ENCODE peak calls at places on chromosomes 12 and 14, in nine cellular contexts. X is AG04450; V is CD8-positive, alpha-beta T cell; A is naive thymus-derived CD4-positive, alpha-beta T cell; G is A549; S is prostate gland; Z is heart right ventricle; D is upper lobe of right lung; Q is tibial artery. E is an unnamed sample. For H3K9me3, the result is how much of the 10 kb centered on the place peaks cover.

GRCh38 chr14:61577506-61577931 is 117.8 kb upstream of the HIF1A start:
- DNase-seq in X (no peak), V (no peak), A (no peak), G (no peak), S (no peak), Z (no peak), D (no peak), Q (no peak), E (no peak)

GRCh38 chr12:54390668-54391551 is 6.4 kb upstream of the ZNF385A start:
- DNase-seq in X (no peak), V (peak), A (peak), G (no peak), S (peak), Z (peak), D (no peak), Q (no peak), E (peak)

GRCh38 chr14:104968153-104968527 is 10.0 kb downstream of the AHNAK2 start:
- DNase-seq in X (no peak), V (no peak), A (no peak), G (peak), S (peak), Z (peak), D (peak), Q (peak), E (no peak)

GRCh38 chr12:131613186-131613585 is 97.7 kb upstream of the SFSWAP start:
- DNase-seq in X (no peak), V (no peak), A (no peak), G (no peak), S (no peak), Z (no peak), D (no peak), Q (no peak), E (no peak)

GRCh38 chr14:67675219-67675582 is 769 bp upstream of the VTI1B start:
- DNase-seq in X (no peak), V (no peak), A (no peak), G (peak), S (no peak), Z (no peak), D (no peak), Q (no peak), E (no peak)

GRCh38 chr12:21818627-21819026 is 44.1 kb upstream of the KCNJ8 start:
- DNase-seq in X (peak), V (no peak), A (no peak), G (no peak), S (peak), Z (no peak), D (no peak), Q (no peak), E (no peak)

GRCh38 chr12:131611416-131612091 is 99.3 kb upstream of the SFSWAP start:
- DNase-seq in X (no peak), V (no peak), A (no peak), G (no peak), S (no peak), Z (no peak), D (no peak), Q (no peak), E (no peak)

GRCh38 chr12:113262710-113263109 is 41.4 kb downstream of the TPCN1 start:
- DNase-seq in X (no peak), V (no peak), A (no peak), G (no peak), S (no peak), Z (no peak), D (no peak), Q (no peak), E (no peak)

GRCh38 chr12:118357327-118358007 is 15.2 kb downstream of the TAOK3 start:
- DNase-seq in X (no peak), V (peak), A (peak), G (peak), S (no peak), Z (no peak), D (no peak), Q (peak), E (no peak)

GRCh38 chr14:69792887-69793421 is 4.1 kb downstream of the SLC10A1 start:
- DNase-seq in X (no peak), V (no peak), A (no peak), G (no peak), S (no peak), Z (no peak), D (no peak), Q (no peak), E (no peak)

GRCh38 chr12:7162691-7163114 is 26.8 kb upstream of the PEX5 start:
- DNase-seq in X (no peak), V (no peak), A (peak), G (peak), S (peak), Z (no peak), D (peak), Q (no peak), E (no peak)

GRCh38 chr12:7015555-7016370 is 2.5 kb downstream of the LPCAT3 start:
- DNase-seq in X (no peak), V (no peak), A (no peak), G (no peak), S (no peak), Z (no peak), D (no peak), Q (no peak), E (no peak)

GRCh38 chr12:14961466-14962155 is at the start of gene ARHGDIB:
- DNase-seq in X (no peak), V (peak), A (peak), G (no peak), S (peak), Z (peak), D (no peak), Q (peak), E (peak)

GRCh38 chr14:51544901-51545300 is 106.8 kb upstream of the FRMD6 start:
- DNase-seq in X (no peak), V (no peak), A (no peak), G (no peak), S (no peak), Z (no peak), D (no peak), Q (no peak), E (no peak)

GRCh38 chr14:71812693-71813092 is 119.5 kb upstream of the RGS6 start:
- DNase-seq in X (no peak), V (no peak), A (no peak), G (no peak), S (no peak), Z (no peak), D (no peak), Q (no peak), E (no peak)

GRCh38 chr14:35730871-35731270 is 78.2 kb downstream of the RALGAPA1 start:
- DNase-seq in X (no peak), V (no peak), A (no peak), G (no peak), S (no peak), Z (no peak), D (no peak), Q (no peak), E (no peak)

GRCh38 chr14:61638595-61639391 is 56.5 kb upstream of the HIF1A start:
- DNase-seq in X (no peak), V (no peak), A (no peak), G (no peak), S (no peak), Z (no peak), D (no peak), Q (no peak), E (no peak)

GRCh38 chr14:31527087-31527486 is 34.1 kb upstream of the NUBPL start:
- DNase-seq in X (no peak), V (no peak), A (no peak), G (no peak), S (no peak), Z (no peak), D (no peak), Q (no peak), E (no peak)

GRCh38 chr14:31921741-31922140 is 155.4 kb upstream of the ARHGAP5 start:
- DNase-seq in X (no peak), V (no peak), A (no peak), G (no peak), S (no peak), Z (no peak), D (no peak), Q (no peak), E (no peak)

GRCh38 chr12:52280319-52280795 is 5.9 kb downstream of the KRT86 start:
- DNase-seq in X (peak), V (no peak), A (no peak), G (peak), S (peak), Z (no peak), D (peak), Q (peak), E (no peak)

GRCh38 chr12:93115198-93115601 is 186.1 kb upstream of the EEA1 start:
- DNase-seq in X (no peak), V (no peak), A (no peak), G (no peak), S (no peak), Z (no peak), D (no peak), Q (no peak), E (no peak)

GRCh38 chr14:43898709-43899108 is 608.4 kb downstream of the FSCB start:
- DNase-seq in X (no peak), V (no peak), A (no peak), G (peak), S (no peak), Z (no peak), D (no peak), Q (no peak), E (no peak)

GRCh38 chr12:132952371-132953162 is 3.5 kb downstream of the ZNF605 start:
- DNase-seq in X (no peak), V (no peak), A (no peak), G (no peak), S (no peak), Z (no peak), D (no peak), Q (no peak), E (no peak)

GRCh38 chr12:132951649-132952048 is 4.5 kb downstream of the ZNF605 start:
- DNase-seq in X (no peak), V (no peak), A (no peak), G (no peak), S (no peak), Z (no peak), D (no peak), Q (no peak), E (no peak)

GRCh38 chr12:132949936-132950837 is 5.9 kb downstream of the ZNF605 start:
- DNase-seq in X (no peak), V (no peak), A (no peak), G (no peak), S (no peak), Z (no peak), D (no peak), Q (no peak), E (no peak)

GRCh38 chr12:132953163-132953425 is 3.0 kb downstream of the ZNF605 start:
- DNase-seq in X (no peak), V (no peak), A (no peak), G (no peak), S (no peak), Z (no peak), D (no peak), Q (no peak), E (no peak)

GRCh38 chr12:132950844-132951535 is 5.1 kb downstream of the ZNF605 start:
- DNase-seq in X (no peak), V (no peak), A (no peak), G (no peak), S (no peak), Z (no peak), D (no peak), Q (no peak), E (no peak)
- H3K9me3 ChIP-seq in X (half or more), V (under half), A (under half), G (half or more), S (under half), Z (half or more), D (under half), Q (under half), E (under half)

GRCh38 chr14:27845241-27845850 is 921.2 kb upstream of the FOXG1 start:
- DNase-seq in X (no peak), V (no peak), A (no peak), G (no peak), S (no peak), Z (no peak), D (peak), Q (no peak), E (no peak)

DNA sequence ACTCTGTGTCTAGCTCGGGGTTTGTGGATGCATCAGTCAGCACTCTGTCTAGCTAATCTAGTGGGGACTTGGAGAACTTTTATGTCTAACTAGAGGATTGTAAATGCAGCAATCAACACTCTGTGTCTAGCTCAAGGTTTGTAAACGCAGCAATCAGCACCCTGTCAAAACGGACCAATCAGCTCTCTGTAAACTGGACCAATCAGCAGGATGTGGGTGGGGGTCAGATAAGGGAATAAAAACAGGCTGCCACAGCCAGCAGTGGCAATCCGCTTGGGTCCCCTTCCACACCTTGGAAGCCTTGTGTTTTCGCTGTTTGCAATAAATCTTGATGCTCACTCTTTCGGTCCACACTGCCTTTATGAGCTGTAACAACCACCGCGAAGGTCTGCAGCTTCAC is 920.7 kb upstream of the FOXG1 start:
- DNase-seq in X (no peak), V (no peak), A (no peak), G (no peak), S (no peak), Z (no peak), D (no peak), Q (no peak), E (no peak)
- H3K9me3 ChIP-seq in X (under half), V (under half), A (under half), G (under half), S (under half), Z (under half), D (under half), Q (under half), E (under half)

DNA sequence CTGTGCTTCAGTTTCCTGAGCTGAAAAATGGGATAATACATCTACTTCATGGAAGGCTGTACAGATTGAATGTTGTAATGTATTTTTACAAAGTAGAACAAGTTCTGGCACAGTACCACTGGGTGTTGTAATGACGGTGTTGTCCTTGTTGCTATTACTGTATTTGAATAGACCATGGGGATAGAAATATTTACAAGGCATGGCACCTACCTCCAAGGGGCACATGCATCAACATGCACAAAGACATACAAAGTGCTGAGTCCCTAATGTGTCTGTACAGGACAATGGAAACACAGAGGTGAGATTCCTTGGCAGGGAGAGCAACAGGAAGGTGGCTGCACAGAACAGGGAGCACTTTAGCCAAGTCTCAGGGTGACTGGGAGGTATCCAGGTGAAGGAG is 930.6 kb upstream of the TMEM132C start:
- DNase-seq in X (no peak), V (no peak), A (no peak), G (no peak), S (no peak), Z (no peak), D (no peak), Q (no peak), E (no peak)
- H3K9me3 ChIP-seq in X (under half), V (under half), A (under half), G (under half), S (under half), Z (under half), D (under half), Q (under half), E (under half)

GRCh38 chr12:48788522-48788851 is 402 bp downstream of the ADCY6 start:
- DNase-seq in X (no peak), V (no peak), A (no peak), G (no peak), S (no peak), Z (peak), D (peak), Q (no peak), E (no peak)
- H3K9me3 ChIP-seq in X (under half), V (under half), A (under half), G (under half), S (under half), Z (under half), D (under half), Q (under half), E (under half)

DNA sequence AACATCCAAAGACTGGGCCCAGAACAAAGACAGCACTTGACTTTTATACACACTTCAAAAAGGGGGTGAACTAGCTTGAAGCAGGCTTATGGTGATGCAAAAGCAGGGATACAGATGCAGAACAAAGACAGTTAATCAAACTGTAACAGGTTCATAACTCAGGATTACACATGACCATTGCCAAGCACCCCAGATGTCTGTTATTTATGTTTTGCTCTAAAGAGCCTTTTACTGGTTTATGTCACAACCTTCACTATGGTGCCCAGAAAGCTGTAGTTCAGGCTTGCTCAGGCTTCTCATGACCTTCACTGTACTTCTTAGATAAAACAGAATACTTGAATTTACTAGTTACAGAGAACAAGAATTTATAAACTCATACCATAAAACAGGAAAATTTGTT is 31.7 kb upstream of the SLC38A4 start:
- DNase-seq in X (no peak), V (no peak), A (no peak), G (no peak), S (no peak), Z (no peak), D (no peak), Q (no peak), E (no peak)
- H3K9me3 ChIP-seq in X (under half), V (under half), A (under half), G (under half), S (under half), Z (half or more), D (under half), Q (under half), E (under half)

GRCh38 chr14:46480817-46481216 is 170.8 kb downstream of the RPL10L start:
- DNase-seq in X (no peak), V (no peak), A (no peak), G (no peak), S (no peak), Z (no peak), D (no peak), Q (no peak), E (no peak)
- H3K9me3 ChIP-seq in X (under half), V (under half), A (under half), G (under half), S (under half), Z (under half), D (under half), Q (under half), E (under half)

GRCh38 chr14:26395726-26396125 is 202.1 kb downstream of the NOVA1 start:
- DNase-seq in X (no peak), V (no peak), A (no peak), G (no peak), S (no peak), Z (no peak), D (no peak), Q (no peak), E (no peak)

GRCh38 chr14:26389646-26390508 is 208.0 kb downstream of the NOVA1 start:
- DNase-seq in X (no peak), V (no peak), A (no peak), G (no peak), S (no peak), Z (no peak), D (no peak), Q (no peak), E (no peak)

GRCh38 chr14:26394114-26394855 is 203.5 kb downstream of the NOVA1 start:
- DNase-seq in X (no peak), V (no peak), A (no peak), G (no peak), S (no peak), Z (no peak), D (no peak), Q (no peak), E (no peak)

DNA sequence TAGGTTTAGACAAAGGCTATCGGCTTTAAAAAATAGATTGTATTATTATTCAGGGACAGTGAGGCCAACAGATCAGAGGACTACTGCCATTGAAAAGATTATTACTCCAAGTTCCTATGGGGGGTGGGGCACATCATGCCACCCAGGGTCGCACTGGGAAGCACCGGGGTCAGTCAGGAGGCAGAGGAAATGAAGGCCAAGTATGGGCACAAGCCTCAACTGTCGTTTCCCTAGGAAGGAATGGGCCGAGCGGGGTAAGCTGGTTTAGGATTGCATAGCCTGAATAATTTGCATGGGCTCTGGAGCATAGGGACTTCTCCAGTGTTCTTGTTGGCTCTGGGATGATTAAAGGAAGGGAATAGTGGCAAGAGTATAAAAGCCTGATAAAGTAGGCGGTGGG is 205.3 kb downstream of the NOVA1 start:
- DNase-seq in X (no peak), V (no peak), A (no peak), G (no peak), S (no peak), Z (no peak), D (no peak), Q (no peak), E (no peak)
- H3K9me3 ChIP-seq in X (under half), V (under half), A (under half), G (under half), S (under half), Z (under half), D (under half), Q (under half), E (under half)

E was measured in T-helper 17 cell.